ENCODE peak calls at places on chromosomes 13 and 19, in five cellular contexts. N is PC-3, O is GM23338, R is neural progenitor cell, L is PC-9. E is an unnamed sample. For H3K4me1 and H3F3A, the result is how much of the 10 kb centered on the place peaks cover.

GRCh38 chr13:50081106-50081898 is 66.1 kb downstream of the KCNRG start:
- DNase-seq in L (peak), O (peak), R (peak), N (no peak), E (peak)

GRCh38 chr13:95355491-95355890 is 54.2 kb upstream of the ABCC4 start:
- DNase-seq in R (no peak), L (no peak), N (peak), O (no peak), E (no peak)

GRCh38 chr19:21940684-21941083 is 70.1 kb downstream of the ZNF208 start:
- DNase-seq in O (no peak), L (no peak), R (no peak), N (no peak), E (no peak)

GRCh38 chr13:98141938-98142426 is 912 bp upstream of the FARP1 start:
- DNase-seq in R (peak), N (no peak), O (peak), L (no peak), E (no peak)

GRCh38 chr13:106398289-106398688 is 137.2 kb downstream of the EFNB2 start:
- DNase-seq in L (no peak), N (no peak), R (no peak), O (no peak), E (no peak)

GRCh38 chr13:109160887-109161669 is 531.7 kb downstream of the MYO16 start:
- DNase-seq in N (peak), O (no peak), R (no peak), L (no peak), E (no peak)

GRCh38 chr13:112253631-112254030 is 122.5 kb upstream of the SPACA7 start:
- DNase-seq in R (no peak), O (no peak), L (no peak), N (no peak), E (no peak)

GRCh38 chr19:43651758-43652545 is 12.3 kb upstream of the CADM4 start:
- DNase-seq in L (peak), N (peak), R (peak), O (peak), E (peak)

GRCh38 chr19:3276341-3276799 is 51.9 kb downstream of the CELF5 start:
- DNase-seq in R (peak), N (peak), O (peak), L (peak), E (no peak)

GRCh38 chr13:41411536-41411935 is 45.8 kb upstream of the RGCC start:
- DNase-seq in N (peak), O (peak), L (peak), R (peak), E (peak)

GRCh38 chr19:16193466-16193865 is 4.2 kb upstream of the AP1M1 start:
- DNase-seq in R (no peak), N (no peak), O (peak), L (no peak), E (no peak)

GRCh38 chr13:31965361-31966066 is 66.1 kb upstream of the FRY start:
- DNase-seq in O (no peak), L (no peak), N (no peak), R (no peak), E (peak)

GRCh38 chr19:19860756-19861390 is 4.8 kb upstream of the ZNF253 start:
- DNase-seq in N (no peak), O (peak), L (no peak), R (peak), E (no peak)

GRCh38 chr13:28671393-28671792 is 12.5 kb downstream of the POMP start:
- DNase-seq in O (no peak), L (no peak), N (no peak), R (no peak), E (no peak)

GRCh38 chr13:51861728-51862300 is at the start of gene CCDC70:
- DNase-seq in R (no peak), O (no peak), N (peak), L (no peak), E (peak)

GRCh38 chr13:43284162-43284561 is 260.8 kb downstream of the DNAJC15 start:
- DNase-seq in L (no peak), O (no peak), N (peak), R (no peak), E (peak)

GRCh38 chr13:24274452-24274971 is 34.9 kb upstream of the C1QTNF9 start:
- DNase-seq in L (no peak), O (no peak), R (no peak), N (no peak), E (no peak)

GRCh38 chr19:990119-990571 is 6.0 kb downstream of the WDR18 start:
- DNase-seq in R (peak), O (no peak), N (no peak), L (no peak), E (no peak)

GRCh38 chr19:2451741-2452140 is 5.0 kb downstream of the LMNB2 start:
- DNase-seq in N (no peak), R (no peak), L (no peak), O (no peak), E (no peak)

GRCh38 chr13:113730145-113730750 is 28.8 kb upstream of the TMEM255B start:
- DNase-seq in N (no peak), R (no peak), O (no peak), L (no peak), E (no peak)
- TF ChIP-seq EZH2 in N (no peak), R (no peak), O (no peak), L (peak), E (no peak)

GRCh38 chr19:29685326-29685725 is 20.1 kb downstream of the PLEKHF1 start:
- DNase-seq in R (no peak), L (no peak), N (peak), O (no peak), E (peak)
- H3K4me1 ChIP-seq in R (under half), L (under half), N (under half), O (under half), E (under half)

GRCh38 chr19:7336321-7336973 is 12.3 kb upstream of the ARHGEF18 start:
- DNase-seq in N (no peak), O (no peak), L (no peak), R (no peak), E (no peak)
- H3F3A ChIP-seq in N (under half), O (under half), L (under half), R (under half), E (under half)

DNA sequence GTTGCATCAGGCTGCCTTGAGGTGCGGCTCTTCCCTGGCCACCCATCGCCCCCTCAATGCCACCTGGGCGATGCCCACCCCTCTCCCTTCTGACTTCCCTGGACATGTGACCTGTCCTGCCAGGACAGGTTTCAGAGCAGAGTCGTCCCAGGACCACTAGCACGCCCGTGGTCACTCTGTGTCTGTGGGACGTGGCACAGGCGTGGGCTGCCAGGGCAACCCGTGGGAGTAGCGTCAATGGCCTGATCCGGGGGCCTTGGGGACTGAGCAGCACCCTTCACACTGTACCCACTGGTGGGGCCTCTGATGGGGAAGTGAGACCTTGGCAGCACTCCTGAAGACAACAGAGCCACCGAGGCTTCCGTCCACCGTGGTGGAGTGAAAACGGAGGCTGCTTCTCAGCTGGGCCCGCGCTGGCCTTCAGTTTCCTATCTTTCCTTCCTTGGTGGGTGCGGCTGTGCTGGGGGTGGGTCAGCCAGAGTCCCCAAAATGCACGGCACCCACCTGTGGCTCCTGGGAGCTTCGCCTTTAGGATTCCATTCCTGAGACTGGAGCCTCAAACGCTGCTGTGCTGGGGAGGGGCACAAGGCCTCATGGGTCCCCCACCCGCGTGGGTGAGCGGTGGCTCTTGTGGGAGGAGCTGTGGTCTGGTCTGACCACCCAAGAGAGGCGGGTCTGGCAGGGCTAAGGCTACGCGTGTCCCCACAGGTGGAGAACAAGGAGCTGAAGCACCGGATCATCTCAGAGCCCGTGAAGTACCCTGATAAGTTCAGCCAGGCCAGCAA is 26.7 kb upstream of the TMEM255B start:
- DNase-seq in N (no peak), L (no peak), O (no peak), R (no peak), E (no peak)
- TF ChIP-seq EZH2 in N (no peak), L (no peak), O (no peak), R (no peak), E (no peak)

GRCh38 chr19:40716655-40717324 is at the start of the genes COQ8B and ITPKC:
- DNase-seq in R (peak), L (peak), O (peak), N (peak), E (peak)
- H3K4me1 ChIP-seq in R (under half), L (under half), O (under half), N (under half), E (under half)

DNA sequence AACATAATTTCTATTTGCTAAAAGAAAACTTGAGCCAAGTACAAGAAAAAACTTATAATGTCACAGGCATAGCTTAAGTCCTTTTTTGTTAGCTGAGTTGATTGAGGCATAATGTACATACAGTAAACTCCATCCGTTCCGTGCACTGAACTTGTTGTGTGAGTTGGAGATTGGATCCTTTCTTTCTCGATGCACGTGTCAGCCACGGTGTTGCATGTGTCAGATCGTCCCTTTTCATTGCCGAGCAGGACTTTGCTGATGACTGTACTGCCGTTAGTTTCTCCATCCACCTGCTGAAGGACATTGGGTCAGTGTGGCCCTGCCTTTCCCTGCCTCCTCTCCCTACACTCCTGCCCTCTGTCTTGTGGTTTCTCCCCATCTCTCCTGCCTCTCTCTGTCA is 34.4 kb downstream of the IGFL2 start:
- DNase-seq in L (no peak), R (no peak), N (no peak), O (no peak), E (no peak)
- H3F3A ChIP-seq in L (under half), R (under half), N (under half), O (under half), E (under half)